ENCODE peak calls at places on chromosomes 13 and 19, in five cellular contexts. U is AG09309, I is activated T-cell treated with anti-CD3 and anti-CD28 coated beads for 1 hour, B is mucosa of descending colon, W is GM10248. Y is an unnamed sample.

GRCh38 chr13:43127103-43127817 is 103.9 kb downstream of the DNAJC15 start:
- DNase-seq in U (no peak), B (no peak), I (no peak), W (no peak), Y (no peak)

GRCh38 chr19:29574518-29574917 is 31.6 kb upstream of the POP4 start:
- DNase-seq in B (no peak), I (no peak), U (no peak), W (no peak), Y (no peak)

GRCh38 chr19:6705931-6706632 is 14.4 kb downstream of the C3 start:
- DNase-seq in W (no peak), B (no peak), U (no peak), I (no peak), Y (no peak)

GRCh38 chr13:50230365-50230978 is 215.2 kb downstream of the KCNRG start:
- DNase-seq in U (peak; percentile 54), I (no peak), W (no peak), B (no peak), Y (no peak)

GRCh38 chr19:50870417-50871089 is 2.7 kb upstream of the KLK2 start:
- DNase-seq in I (no peak), W (no peak), B (no peak), U (no peak), Y (no peak)

GRCh38 chr19:17468302-17469091 is 1.8 kb upstream of the SLC27A1 start:
- DNase-seq in U (no peak), I (no peak), W (no peak), B (peak; percentile 53), Y (no peak)

GRCh38 chr19:37654833-37655688 is at the start of gene ZFP30:
- DNase-seq in W (peak; percentile 82), I (peak; percentile 65), B (peak; percentile 92), U (peak; percentile 39), Y (peak; percentile 33)

GRCh38 chr13:97391201-97391600 is 42.8 kb upstream of the RAP2A start:
- DNase-seq in U (no peak), B (no peak), W (no peak), I (no peak), Y (no peak)

GRCh38 chr13:27621366-27622101 is at the start of gene POLR1D:
- DNase-seq in I (peak; percentile 71), U (no peak), B (peak; percentile 94), W (peak; percentile 93), Y (peak; percentile 41)

GRCh38 chr19:47608908-47609879 is at the start of gene BICRA:
- DNase-seq in B (peak; percentile 88), W (peak; percentile 86), U (no peak), I (peak; percentile 78), Y (no peak)

GRCh38 chr19:41515054-41515652 is 60.8 kb upstream of the CEACAM21 start:
- DNase-seq in I (no peak), B (no peak), W (no peak), U (no peak), Y (no peak)

GRCh38 chr19:15212682-15213081 is 11.9 kb upstream of the NOTCH3 start:
- DNase-seq in W (no peak), B (no peak), I (no peak), U (no peak), Y (no peak)

GRCh38 chr13:59722580-59722900 is 441.2 kb downstream of the DIAPH3 start:
- DNase-seq in U (no peak), W (no peak), I (no peak), B (no peak), Y (no peak)

GRCh38 chr19:49848938-49849337 is 2.0 kb upstream of the PTOV1 start:
- DNase-seq in B (no peak), I (no peak), W (no peak), U (no peak), Y (peak; percentile 32)

GRCh38 chr19:54302252-54302651 is 10.7 kb downstream of the LILRA5 start:
- DNase-seq in U (no peak), W (no peak), I (no peak), B (no peak), Y (no peak)

GRCh38 chr13:36258831-36259230 is 38.8 kb downstream of the CCDC169 start:
- DNase-seq in W (no peak), B (no peak), U (no peak), I (no peak), Y (no peak)

GRCh38 chr13:66660013-66660804 is 569.9 kb downstream of the PCDH9 start:
- DNase-seq in U (no peak), W (peak; percentile 3), I (no peak), B (no peak), Y (no peak)

GRCh38 chr19:1105217-1105872 is 1.6 kb downstream of the GPX4 start:
- DNase-seq in I (no peak), U (no peak), B (peak; percentile 71), W (no peak), Y (no peak)

GRCh38 chr13:41668130-41668757 is 210.9 kb downstream of the RGCC start:
- DNase-seq in W (peak; percentile 55), I (no peak), U (peak; percentile 92), B (no peak), Y (peak; percentile 60)

Y was measured in GM12878.